ENCODE peak calls at places on chromosomes 16 and 17, in six cellular contexts. O is cardiac fibroblast, I is HFFc6, E is HTR-8/SVneo, X is AG04450, J is iPS-NIHi11. F is an unnamed sample.

GRCh38 chr17:56262854-56263253 is 109.6 kb downstream of the ANKFN1 start:
- DNase-seq in I (no peak), O (no peak), E (no peak), X (no peak), J (no peak), F (no peak)

GRCh38 chr16:88529596-88529995 is 40.6 kb upstream of the ZC3H18 start:
- DNase-seq in O (no peak), J (no peak), I (no peak), E (no peak), X (no peak), F (no peak)

GRCh38 chr17:30824356-30825145 is at the start of gene CRLF3:
- DNase-seq in X (peak), J (peak), O (peak), E (peak), I (peak), F (peak)

GRCh38 chr16:15450624-15451023 is 16.2 kb downstream of the BMERB1 start:
- DNase-seq in J (no peak), X (no peak), O (no peak), I (no peak), E (no peak), F (no peak)

GRCh38 chr17:7834554-7834890 is 505 bp downstream of the KDM6B start:
- DNase-seq in I (no peak), X (no peak), O (peak), J (no peak), E (no peak), F (no peak)

GRCh38 chr16:11583889-11584565 is 2.7 kb downstream of the LITAF start:
- DNase-seq in X (no peak), E (no peak), J (no peak), O (no peak), I (no peak), F (no peak)

GRCh38 chr16:88686439-88687253 is at the start of gene SNAI3:
- DNase-seq in E (peak), J (peak), X (no peak), I (no peak), O (peak), F (peak)

GRCh38 chr17:3732171-3732570 is 8.5 kb downstream of the HASPIN start:
- DNase-seq in I (peak), J (no peak), E (no peak), O (peak), X (no peak), F (no peak)

GRCh38 chr17:3913531-3914318 is 2.5 kb downstream of the P2RX1 start:
- DNase-seq in I (peak), X (peak), O (peak), E (peak), J (peak), F (peak)

GRCh38 chr16:61210039-61210438 is 826.2 kb downstream of the CDH8 start:
- DNase-seq in E (no peak), O (no peak), X (no peak), I (no peak), J (no peak), F (no peak)

GRCh38 chr17:76547183-76547641 is 7.4 kb downstream of the PRCD start:
- DNase-seq in I (peak), O (peak), X (no peak), J (peak), E (peak), F (no peak)

GRCh38 chr16:69890114-69890890 is 60.8 kb upstream of the CLEC18A start:
- DNase-seq in O (peak), I (no peak), J (peak), E (no peak), X (no peak), F (no peak)

GRCh38 chr16:78277374-78277773 is 177.9 kb downstream of the WWOX start:
- DNase-seq in E (no peak), X (no peak), I (no peak), J (peak), O (no peak), F (no peak)

GRCh38 chr17:72338847-72339790 is 218.3 kb downstream of the SOX9 start:
- DNase-seq in O (peak), J (peak), E (peak), X (peak), I (peak), F (no peak)

GRCh38 chr17:81995463-81996231 is 18.2 kb downstream of the ASPSCR1 start:
- DNase-seq in O (no peak), I (no peak), J (peak), E (no peak), X (no peak), F (no peak)

GRCh38 chr17:72121164-72122001 is 563 bp downstream of the SOX9 start:
- DNase-seq in E (no peak), I (peak), O (peak), X (no peak), J (peak), F (no peak)

GRCh38 chr17:45341389-45342158 is 24.8 kb upstream of the MAP3K14 start:
- DNase-seq in O (peak), I (peak), J (peak), E (peak), X (peak), F (no peak)

GRCh38 chr17:40540448-40540847 is 24.8 kb downstream of the CCR7 start:
- DNase-seq in I (no peak), J (no peak), O (no peak), E (no peak), X (no peak), F (no peak)

GRCh38 chr16:4323845-4324478 is 8.1 kb downstream of the GLIS2 start:
- DNase-seq in E (no peak), O (peak), J (peak), I (no peak), X (no peak), F (no peak)

GRCh38 chr16:72188512-72188911 is 16.6 kb upstream of the PMFBP1 start:
- DNase-seq in O (no peak), J (no peak), I (no peak), E (no peak), X (no peak), F (no peak)

GRCh38 chr16:4232541-4233386 is 9.1 kb downstream of the SRL start:
- DNase-seq in X (no peak), J (no peak), E (no peak), O (no peak), I (no peak), F (no peak)

GRCh38 chr17:59423137-59423703 is 91.8 kb downstream of the YPEL2 start:
- DNase-seq in X (no peak), E (peak), J (no peak), O (peak), I (peak), F (no peak)

GRCh38 chr17:4837471-4838305 is 4.5 kb downstream of the MINK1 start:
- DNase-seq in E (no peak), O (no peak), J (no peak), I (no peak), X (no peak), F (no peak)

GRCh38 chr17:71276071-71276470 is 844.7 kb upstream of the SOX9 start:
- DNase-seq in O (no peak), E (no peak), I (no peak), J (no peak), X (no peak), F (no peak)

GRCh38 chr16:48269011-48269410 is 21.7 kb upstream of the ABCC11 start:
- DNase-seq in I (no peak), O (no peak), X (no peak), J (no peak), E (no peak), F (no peak)

GRCh38 chr17:12773153-12773552 is 16.1 kb upstream of the ARHGAP44 start:
- DNase-seq in X (no peak), O (no peak), E (no peak), J (no peak), I (no peak), F (no peak)

GRCh38 chr16:1113889-1114526 is 18.0 kb upstream of the C1QTNF8 start:
- DNase-seq in E (no peak), I (no peak), O (no peak), J (no peak), X (no peak), F (no peak)

GRCh38 chr16:662095-662494 is 5.8 kb upstream of the RHOT2 start:
- DNase-seq in X (no peak), I (no peak), E (no peak), O (no peak), J (no peak), F (no peak)

GRCh38 chr17:6473128-6473767 is 29.0 kb downstream of the PIMREG start:
- DNase-seq in X (peak), J (peak), E (peak), O (peak), I (peak), F (no peak)

GRCh38 chr17:79573196-79573929 is 37.5 kb downstream of the RBFOX3 start:
- DNase-seq in O (peak), J (no peak), I (no peak), X (no peak), E (no peak), F (no peak)

GRCh38 chr17:37092041-37092440 is 143.3 kb downstream of the AATF start:
- DNase-seq in X (no peak), J (no peak), I (no peak), O (no peak), E (no peak), F (no peak)

GRCh38 chr16:3580271-3580670 is 3.1 kb upstream of the NLRC3 start:
- DNase-seq in E (no peak), X (no peak), I (no peak), J (no peak), O (no peak), F (no peak)

GRCh38 chr17:8164815-8165131 is 2.0 kb upstream of the VAMP2 start:
- DNase-seq in X (no peak), O (no peak), I (no peak), J (no peak), E (no peak), F (no peak)

GRCh38 chr16:15544405-15544804 is 98.5 kb downstream of the MARF1 start:
- DNase-seq in E (no peak), X (no peak), O (no peak), J (no peak), I (no peak), F (no peak)

GRCh38 chr16:49000594-49000993 is 281.0 kb downstream of the CBLN1 start:
- DNase-seq in O (no peak), E (no peak), X (no peak), J (peak), I (no peak), F (no peak)

GRCh38 chr16:17780181-17780580 is 309.4 kb upstream of the XYLT1 start:
- DNase-seq in J (no peak), X (no peak), I (no peak), E (no peak), O (peak), F (no peak)

GRCh38 chr17:56973520-56973919 is 4.4 kb upstream of the SCPEP1 start:
- DNase-seq in I (peak), E (no peak), X (no peak), O (peak), J (no peak), F (peak)

GRCh38 chr17:13540546-13540945 is 61.2 kb downstream of the HS3ST3A1 start:
- DNase-seq in O (no peak), X (no peak), I (no peak), J (no peak), E (no peak), F (no peak)

F was measured in NCI-H446 treated with DMSO at 0.1 percent for 48 hours.